ENCODE peak calls at places on chromosomes 7 and 10, in five cellular contexts. X is suprapubic skin, D is left ventricle myocardium inferior, N is GM13976, B is NB4. U is an unnamed sample.

GRCh38 chr7:68748934-68749695 is 849.2 kb upstream of the AUTS2 start:
- DNase-seq in X (no peak), D (no peak), N (no peak), B (no peak), U (no peak)

GRCh38 chr7:75662579-75663301 is 76.0 kb downstream of the HIP1 start:
- DNase-seq in X (no peak), D (no peak), N (peak), B (no peak), U (peak)

GRCh38 chr10:8978100-8978499 is 923.6 kb downstream of the GATA3 start:
- DNase-seq in X (no peak), D (no peak), N (no peak), B (no peak), U (no peak)

GRCh38 chr7:28411876-28412662 is at the start of gene CREB5:
- DNase-seq in X (no peak), D (no peak), N (no peak), B (no peak), U (peak)

GRCh38 chr10:89916481-89916880 is 215.1 kb downstream of the KIF20B start:
- DNase-seq in X (no peak), D (no peak), N (no peak), B (no peak), U (no peak)

GRCh38 chr7:151405056-151405455 is 4.8 kb downstream of the WDR86 start:
- DNase-seq in X (no peak), D (no peak), N (no peak), B (no peak), U (no peak)

GRCh38 chr10:4632757-4633156 is 193.2 kb upstream of the AKR1E2 start:
- DNase-seq in X (no peak), D (no peak), N (no peak), B (no peak), U (no peak)

GRCh38 chr7:84076219-84076618 is 118.4 kb downstream of the SEMA3A start:
- DNase-seq in X (no peak), D (no peak), N (no peak), B (no peak), U (no peak)

GRCh38 chr10:32205666-32206065 is 141.3 kb downstream of the EPC1 start:
- DNase-seq in X (no peak), D (no peak), N (no peak), B (no peak), U (no peak)

GRCh38 chr10:110323503-110323902 is 18.8 kb upstream of the SMNDC1 start:
- DNase-seq in X (no peak), D (no peak), N (no peak), B (no peak), U (no peak)

GRCh38 chr10:124066744-124067714 is 26.4 kb downstream of the CHST15 start:
- DNase-seq in X (no peak), D (no peak), N (no peak), B (peak), U (no peak)

GRCh38 chr10:17113889-17114288 is 15.7 kb downstream of the CUBN start:
- DNase-seq in X (peak), D (peak), N (no peak), B (no peak), U (no peak)

GRCh38 chr7:44257213-44257612 is 56.4 kb downstream of the YKT6 start:
- DNase-seq in X (no peak), D (no peak), N (no peak), B (no peak), U (no peak)

GRCh38 chr7:144517762-144518161 is 114.3 kb upstream of the NOBOX start:
- DNase-seq in X (no peak), D (no peak), N (no peak), B (no peak), U (no peak)

GRCh38 chr7:135620980-135621850 is 41.1 kb upstream of the STMP1 start:
- DNase-seq in X (no peak), D (no peak), N (peak), B (peak), U (peak)

GRCh38 chr10:44749141-44749540 is 162.0 kb upstream of the TMEM72 start:
- DNase-seq in X (no peak), D (no peak), N (no peak), B (no peak), U (no peak)

GRCh38 chr10:33566426-33566825 is 232.0 kb upstream of the NRP1 start:
- DNase-seq in X (no peak), D (no peak), N (no peak), B (no peak), U (no peak)

GRCh38 chr7:2663121-2663886 is 24.7 kb upstream of the AMZ1 start:
- DNase-seq in X (no peak), D (peak), N (no peak), B (no peak), U (no peak)

GRCh38 chr7:32116436-32116835 is 46.2 kb upstream of the PDE1C start:
- DNase-seq in X (no peak), D (no peak), N (no peak), B (no peak), U (no peak)

GRCh38 chr7:151711906-151712771 is 164.8 kb downstream of the PRKAG2 start:
- DNase-seq in X (no peak), D (peak), N (no peak), B (no peak), U (no peak)

GRCh38 chr10:11177926-11178453 is 160.3 kb downstream of the CELF2 start:
- DNase-seq in X (no peak), D (peak), N (no peak), B (peak), U (peak)

GRCh38 chr10:69732147-69732825 is 69.4 kb upstream of the COL13A1 start:
- DNase-seq in X (no peak), D (peak), N (no peak), B (no peak), U (no peak)

GRCh38 chr10:80462986-80463741 is 9.1 kb downstream of the TSPAN14 start:
- DNase-seq in X (no peak), D (no peak), N (no peak), B (peak), U (peak)

GRCh38 chr7:65951837-65952578 is 30.0 kb downstream of the GUSB start:
- DNase-seq in X (peak), D (no peak), N (no peak), B (peak), U (no peak)

GRCh38 chr7:1897861-1898627 is 228.0 kb downstream of the ELFN1 start:
- DNase-seq in X (no peak), D (no peak), N (no peak), B (no peak), U (no peak)

GRCh38 chr10:85651507-85651902 is 715.1 kb downstream of the GRID1 start:
- DNase-seq in X (no peak), D (no peak), N (no peak), B (no peak), U (no peak)

DNA sequence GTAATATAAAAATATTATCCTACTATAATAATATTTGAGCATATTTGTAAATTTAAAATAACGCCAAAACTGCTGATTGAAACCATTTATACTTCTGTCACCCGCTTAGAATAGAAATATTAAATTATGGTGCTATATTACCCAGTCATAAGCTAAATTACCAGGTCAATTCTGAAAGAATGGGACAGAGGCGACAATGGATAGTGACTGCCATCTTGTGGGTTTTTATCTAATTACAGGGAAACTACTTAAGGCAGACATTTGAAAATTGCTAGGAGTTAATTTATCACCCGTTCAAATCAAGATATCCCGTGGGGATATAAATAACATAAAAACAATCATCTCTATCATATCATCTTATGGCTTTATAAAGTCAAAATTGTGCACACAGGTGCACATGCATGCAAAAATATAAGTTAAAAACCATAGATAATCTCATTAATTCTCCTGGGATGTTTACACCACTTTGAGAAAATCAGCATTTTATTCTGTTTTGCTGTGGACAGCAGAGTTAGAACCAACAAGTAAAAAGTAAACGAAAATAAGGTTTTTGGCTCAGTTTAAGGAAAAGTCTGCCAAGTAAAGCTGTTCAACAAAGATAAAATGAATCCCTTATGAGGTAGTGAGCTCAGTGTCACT is 41.3 kb upstream of the HPSE2 start:
- DNase-seq in X (no peak), D (no peak), N (no peak), B (peak), U (peak)
- TF ChIP-seq CTCF in X (no peak), D (no peak), N (no peak), B (peak), U (peak)

GRCh38 chr10:26860542-26861325 is at the start of gene ABI1:
- DNase-seq in X (peak), D (peak), N (peak), B (peak), U (peak)
- TF ChIP-seq CTCF in X (no peak), D (no peak), N (peak), B (no peak), U (peak)

GRCh38 chr7:132022188-132022587 is 465.8 kb upstream of the PODXL start:
- DNase-seq in X (no peak), D (no peak), N (no peak), B (no peak), U (no peak)

GRCh38 chr7:132019718-132020117 is 463.3 kb upstream of the PODXL start:
- DNase-seq in X (no peak), D (no peak), N (no peak), B (no peak), U (no peak)

GRCh38 chr7:132029369-132030160 is 473.1 kb upstream of the PODXL start:
- DNase-seq in X (no peak), D (no peak), N (no peak), B (no peak), U (no peak)

GRCh38 chr7:132028144-132028920 is 471.9 kb upstream of the PODXL start:
- DNase-seq in X (no peak), D (no peak), N (no peak), B (no peak), U (no peak)

DNA sequence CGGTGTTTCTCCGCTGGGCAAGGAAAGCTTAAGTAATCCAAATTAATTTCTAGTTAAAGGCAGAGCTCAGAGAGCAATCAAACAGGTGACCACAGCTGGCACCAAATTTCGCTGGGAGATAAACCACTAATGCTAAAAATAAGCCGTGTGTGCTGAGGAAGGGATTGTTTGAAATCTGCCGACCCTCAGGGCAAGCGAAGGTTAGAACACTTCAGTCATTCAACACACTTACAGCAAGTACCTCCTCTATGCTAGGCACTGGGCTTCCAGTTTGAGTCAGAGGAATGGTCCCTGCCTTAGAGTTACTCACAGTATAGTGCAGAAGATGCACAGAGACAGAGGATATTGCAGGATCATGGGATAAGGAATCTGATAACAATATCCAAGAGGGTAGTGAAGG is 467.9 kb upstream of the PODXL start:
- DNase-seq in X (no peak), D (no peak), N (no peak), B (no peak), U (no peak)
- TF ChIP-seq CTCF in X (no peak), D (no peak), N (no peak), B (no peak), U (no peak)

GRCh38 chr7:23012797-23013714 is 874 bp downstream of the HYCC1 start:
- DNase-seq in X (peak), D (peak), N (no peak), B (peak), U (peak)
- TF ChIP-seq CTCF in X (no peak), D (peak), N (no peak), B (peak), U (no peak)

GRCh38 chr10:287814-288213 is 152.6 kb downstream of the ZMYND11 start:
- DNase-seq in X (no peak), D (no peak), N (no peak), B (no peak), U (no peak)
- TF ChIP-seq CTCF in X (no peak), D (peak), N (no peak), B (no peak), U (no peak)

DNA sequence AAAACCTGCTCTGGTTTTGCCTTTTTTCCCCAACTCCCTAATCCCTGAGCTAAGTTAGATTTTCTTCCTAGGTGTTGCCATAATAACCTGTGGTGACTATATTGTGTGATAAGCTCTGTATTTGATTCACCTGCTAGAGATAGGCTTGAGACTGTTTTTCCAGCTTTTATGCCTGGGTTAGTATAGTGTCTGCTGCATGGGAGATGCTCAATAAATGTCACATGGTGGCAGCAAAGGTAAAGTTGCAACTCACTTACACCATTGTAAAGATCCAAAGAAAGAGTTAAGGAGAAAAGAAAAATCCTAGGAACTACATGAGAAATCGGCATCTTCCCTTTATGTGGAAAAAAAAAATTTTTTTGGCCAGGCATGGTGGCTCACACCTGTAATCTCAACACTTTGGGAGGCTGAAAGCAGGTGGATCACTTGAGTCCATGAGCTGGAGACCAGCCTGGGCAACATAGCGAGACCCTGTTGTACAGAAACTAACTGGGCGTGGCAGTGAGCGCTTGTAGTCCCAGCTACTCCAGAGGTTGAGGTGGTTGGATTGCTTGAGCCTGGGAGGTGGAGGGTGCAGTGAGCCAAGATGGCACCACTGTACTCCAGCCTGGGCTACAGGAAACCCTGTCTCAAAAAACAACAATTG is 3.7 kb downstream of the CCNJ start:
- DNase-seq in X (no peak), D (no peak), N (no peak), B (peak), U (no peak)
- TF ChIP-seq CTCF in X (no peak), D (no peak), N (peak), B (peak), U (no peak)

DNA sequence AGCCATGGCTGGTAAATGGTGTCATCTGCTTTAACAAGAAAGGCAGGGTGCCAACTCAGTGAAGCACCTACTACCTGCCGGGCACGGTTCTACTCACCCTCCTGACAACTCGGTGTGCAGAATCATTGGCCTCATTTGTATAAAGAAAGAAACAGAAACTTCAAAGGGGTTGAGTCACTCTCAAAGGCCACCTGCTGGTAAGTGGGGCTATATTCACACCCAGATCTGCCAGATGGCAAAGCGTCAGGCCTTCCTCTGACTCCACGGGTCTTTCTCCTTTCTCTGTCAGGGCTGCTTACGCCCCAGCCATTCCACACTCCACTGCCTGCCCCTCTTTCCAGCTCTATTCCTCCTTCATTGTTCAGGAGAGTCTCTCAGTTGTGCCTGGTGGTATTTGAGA is 309.2 kb downstream of the GFRA1 start:
- DNase-seq in X (no peak), D (no peak), N (no peak), B (peak), U (peak)
- TF ChIP-seq CTCF in X (no peak), D (no peak), N (no peak), B (no peak), U (peak)

DNA sequence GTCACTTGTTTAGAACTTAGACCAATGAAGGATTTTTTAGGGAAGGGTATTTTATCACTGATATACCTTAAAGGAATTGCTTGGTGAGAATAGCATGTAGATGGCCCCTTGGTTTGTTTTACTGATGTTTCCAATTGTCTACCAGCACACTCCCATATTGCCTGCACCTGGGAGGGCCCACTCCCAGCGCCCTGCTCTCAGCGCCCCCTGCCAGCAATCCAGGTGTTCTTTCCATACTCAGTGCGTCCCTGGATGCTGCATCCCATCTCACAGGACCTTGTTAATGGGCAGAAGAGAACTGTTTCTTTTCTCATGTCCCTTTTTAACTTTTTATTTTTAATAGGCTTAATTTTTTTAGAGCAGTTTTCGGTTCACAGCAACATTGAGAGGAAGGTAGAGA is 24.1 kb upstream of the SFRP5 start:
- DNase-seq in X (no peak), D (no peak), N (no peak), B (no peak), U (no peak)
- TF ChIP-seq CTCF in X (no peak), D (no peak), N (no peak), B (no peak), U (no peak)

GRCh38 chr7:51162724-51163329 is 153.8 kb downstream of the COBL start:
- DNase-seq in X (no peak), D (no peak), N (peak), B (peak), U (peak)

GRCh38 chr7:51160411-51160810 is 156.2 kb downstream of the COBL start:
- DNase-seq in X (no peak), D (no peak), N (no peak), B (no peak), U (no peak)

GRCh38 chr7:51158742-51159441 is 157.7 kb downstream of the COBL start:
- DNase-seq in X (no peak), D (no peak), N (no peak), B (no peak), U (no peak)

GRCh38 chr7:51160990-51161615 is 155.5 kb downstream of the COBL start:
- DNase-seq in X (no peak), D (peak), N (peak), B (peak), U (peak)

GRCh38 chr7:51161937-51162336 is 154.7 kb downstream of the COBL start:
- DNase-seq in X (no peak), D (no peak), N (no peak), B (no peak), U (no peak)
- TF ChIP-seq CTCF in X (no peak), D (no peak), N (no peak), B (no peak), U (no peak)

U was measured in GM12865.